ENCODE peak calls at places on chromosomes 16 and 17, in eight cellular contexts. J, G, R, I, H, C, L and Q are unnamed samples.

GRCh38 chr16:59683709-59684108 is 949.6 kb upstream of the GOT2 start:
- DNase-seq in J (no peak), G (no peak), R (no peak), I (no peak), H (no peak), C (no peak), L (no peak), Q (no peak)

GRCh38 chr16:67475051-67475450 is 5.9 kb downstream of the ATP6V0D1 start:
- DNase-seq in J (no peak), G (no peak), R (peak), I (no peak), H (no peak), C (no peak), L (no peak), Q (no peak)

GRCh38 chr17:44269795-44270320 is 1.9 kb upstream of the SLC4A1 start:
- DNase-seq in J (no peak), G (no peak), R (no peak), I (no peak), H (no peak), C (no peak), L (no peak), Q (no peak)

GRCh38 chr16:87956169-87956770 is 5.0 kb downstream of the BANP start:
- DNase-seq in J (no peak), G (peak), R (peak), I (no peak), H (no peak), C (no peak), L (peak), Q (peak)

GRCh38 chr16:64933890-64934289 is 188.0 kb downstream of the CDH11 start:
- DNase-seq in J (no peak), G (no peak), R (no peak), I (no peak), H (no peak), C (no peak), L (no peak), Q (no peak)

GRCh38 chr16:89388536-89388935 is 101.8 kb downstream of the ANKRD11 start:
- DNase-seq in J (no peak), G (no peak), R (no peak), I (peak), H (no peak), C (no peak), L (no peak), Q (no peak)

GRCh38 chr17:49779730-49780220 is 8.7 kb upstream of the KAT7 start:
- DNase-seq in J (no peak), G (no peak), R (peak), I (no peak), H (no peak), C (no peak), L (no peak), Q (no peak)

GRCh38 chr17:79562117-79562805 is 48.6 kb downstream of the RBFOX3 start:
- DNase-seq in J (no peak), G (peak), R (no peak), I (peak), H (no peak), C (no peak), L (no peak), Q (no peak)

GRCh38 chr17:8846768-8847211 is 20.7 kb downstream of the PIK3R6 start:
- DNase-seq in J (no peak), G (no peak), R (no peak), I (peak), H (no peak), C (no peak), L (no peak), Q (no peak)

GRCh38 chr16:77898671-77899211 is 110.4 kb downstream of the VAT1L start:
- DNase-seq in J (no peak), G (no peak), R (no peak), I (no peak), H (no peak), C (no peak), L (no peak), Q (no peak)
- TF ChIP-seq POLR2AphosphoS5 in J (no peak), G (no peak), R (no peak), I (no peak), H (no peak), C (no peak), L (no peak), Q (no peak)

GRCh38 chr16:74775255-74775654 is 635 bp upstream of the FA2H start:
- DNase-seq in J (no peak), G (no peak), R (no peak), I (no peak), H (no peak), C (no peak), L (no peak), Q (no peak)

GRCh38 chr16:74773431-74774222 is 993 bp downstream of the FA2H start:
- DNase-seq in J (no peak), G (no peak), R (peak), I (no peak), H (no peak), C (no peak), L (no peak), Q (no peak)

GRCh38 chr16:74771656-74772315 is 2.8 kb downstream of the FA2H start:
- DNase-seq in J (no peak), G (no peak), R (no peak), I (no peak), H (peak), C (no peak), L (peak), Q (peak)

GRCh38 chr16:74776926-74777325 is 2.3 kb upstream of the FA2H start:
- DNase-seq in J (no peak), G (no peak), R (no peak), I (no peak), H (no peak), C (no peak), L (no peak), Q (no peak)

DNA sequence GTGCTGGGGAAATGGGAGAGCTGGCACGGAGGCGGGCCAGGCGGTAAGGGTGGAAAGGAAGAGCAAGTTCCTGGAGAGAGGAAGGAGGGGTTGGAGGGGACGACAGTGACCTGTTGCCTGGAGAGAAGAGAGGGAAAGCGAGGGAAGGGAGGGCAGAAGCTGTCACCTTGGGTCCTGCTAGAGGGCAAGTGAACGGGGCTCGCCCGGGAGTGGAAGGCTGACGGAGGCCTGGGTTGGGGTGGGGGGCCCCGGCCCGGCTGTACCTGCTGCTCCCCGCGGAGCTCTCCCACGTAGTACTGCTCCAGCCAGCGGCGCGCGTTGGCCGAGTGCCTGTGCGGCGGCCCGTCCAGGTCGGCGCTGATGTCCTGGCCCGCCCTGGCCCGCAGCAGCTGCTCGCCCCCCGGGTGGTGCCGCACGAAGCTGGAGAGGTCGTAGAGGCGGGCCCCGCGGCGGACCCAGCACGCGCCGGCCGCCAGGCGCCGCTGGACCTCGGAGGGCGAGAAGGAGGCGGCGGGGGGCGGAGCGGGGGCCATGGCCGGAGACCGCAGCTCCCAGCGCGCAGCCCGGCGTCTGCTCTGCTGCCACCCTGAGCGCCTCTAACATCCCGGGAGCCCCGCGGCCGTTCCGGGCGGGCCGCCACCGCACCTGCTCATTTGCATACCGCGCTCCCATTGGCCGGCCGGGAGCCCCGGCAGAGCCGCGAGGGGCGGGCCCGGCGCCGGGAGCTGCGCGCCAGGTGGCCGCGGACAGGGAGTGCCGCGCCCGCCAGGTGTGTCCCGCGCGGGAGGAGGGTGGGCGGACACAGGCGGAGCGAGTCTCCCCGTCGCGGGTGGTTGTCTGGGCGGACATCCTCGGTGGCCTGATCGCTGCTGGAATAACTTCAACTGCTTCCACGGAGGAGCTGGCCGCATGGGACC is at the start of gene FA2H:
- DNase-seq in J (peak), G (peak), R (peak), I (peak), H (no peak), C (peak), L (no peak), Q (peak)
- TF ChIP-seq POLR2A in J (peak), G (no peak), R (peak), I (no peak), H (no peak), C (no peak), L (peak), Q (no peak)

DNA sequence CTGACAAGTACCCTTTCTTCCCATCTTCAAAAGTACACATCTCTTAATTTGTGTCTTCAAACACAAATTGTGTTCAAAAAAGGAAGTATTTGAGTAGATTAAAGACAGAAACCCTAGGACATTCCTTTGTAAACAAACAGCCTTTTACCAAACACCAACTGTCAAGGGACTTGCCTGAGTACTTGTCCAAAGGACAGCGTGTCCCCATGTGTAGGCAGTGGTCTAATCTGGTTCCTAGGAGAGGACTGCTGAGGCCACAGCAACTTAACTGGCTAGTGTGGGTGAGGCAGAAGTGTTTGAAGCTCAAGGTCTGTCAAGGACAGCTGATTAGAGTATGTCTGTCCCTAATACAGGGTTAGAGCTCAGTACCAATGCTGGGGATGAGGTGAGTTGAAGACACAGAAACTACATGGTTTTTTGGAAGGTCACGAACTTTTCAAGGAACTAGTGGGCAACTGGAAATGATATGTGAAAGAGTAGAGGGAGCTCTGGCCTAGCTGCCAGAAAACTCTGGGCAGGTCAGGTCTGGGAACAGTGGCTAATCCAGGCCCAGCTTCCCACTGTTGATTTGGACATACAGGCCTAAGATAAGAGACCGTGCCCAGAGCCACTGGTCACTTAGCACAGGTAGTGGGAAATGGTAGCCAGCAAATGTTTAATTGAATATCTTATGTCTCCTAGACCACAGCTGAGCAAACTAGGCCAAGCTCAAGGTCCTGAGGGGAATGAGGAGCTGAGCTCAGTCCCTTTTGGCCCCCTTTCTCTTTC is 10.1 kb downstream of the HMOX2 start:
- DNase-seq in J (peak), G (no peak), R (no peak), I (no peak), H (no peak), C (peak), L (no peak), Q (no peak)
- TF ChIP-seq POLR2AphosphoS5 in J (peak), G (peak), R (no peak), I (no peak), H (peak), C (peak), L (no peak), Q (no peak)

GRCh38 chr17:46943511-46944393 is 20.8 kb downstream of the GOSR2 start:
- DNase-seq in J (no peak), G (no peak), R (no peak), I (peak), H (no peak), C (no peak), L (no peak), Q (no peak)
- TF ChIP-seq POLR2A in J (no peak), G (no peak), R (no peak), I (no peak), H (no peak), C (no peak), L (peak), Q (peak)

GRCh38 chr17:19372004-19372365 is 6.3 kb upstream of the MAPK7 start:
- DNase-seq in J (no peak), G (no peak), R (no peak), I (peak), H (peak), C (no peak), L (no peak), Q (no peak)

GRCh38 chr17:19369846-19370492 is 7.4 kb upstream of the B9D1 start:
- DNase-seq in J (no peak), G (peak), R (peak), I (peak), H (peak), C (no peak), L (no peak), Q (no peak)

GRCh38 chr17:19369107-19369778 is 6.7 kb upstream of the B9D1 start:
- DNase-seq in J (no peak), G (no peak), R (peak), I (peak), H (no peak), C (no peak), L (no peak), Q (no peak)

GRCh38 chr17:19371259-19372003 is 6.9 kb upstream of the MAPK7 start:
- DNase-seq in J (no peak), G (no peak), R (no peak), I (peak), H (peak), C (no peak), L (no peak), Q (no peak)

GRCh38 chr17:19370493-19370960 is 7.8 kb upstream of the MAPK7 start:
- DNase-seq in J (no peak), G (peak), R (no peak), I (peak), H (peak), C (no peak), L (no peak), Q (peak)
- TF ChIP-seq POLR2AphosphoS5 in J (no peak), G (peak), R (no peak), I (no peak), H (no peak), C (no peak), L (no peak), Q (no peak)